ENCODE peak calls at places on chromosomes 12 and 14, in eight cellular contexts. One of them, this sample, is unnamed.

GRCh38 chr14:79379266-79379665 is 832.0 kb downstream of the DIO2 start:
- DNase-seq in right lobe of liver: no peak
- DNase-seq in fibroblast of lung: no peak
- DNase-seq in A673: no peak
- DNase-seq in HL-60: no peak
- DNase-seq in astrocyte of the cerebellum: no peak
- DNase-seq in endodermal cell: no peak
- DNase-seq in fibroblast of mammary gland: no peak
- DNase-seq in this sample: no peak

GRCh38 chr12:87596636-87597035 is 432.6 kb downstream of the C12orf50 start:
- DNase-seq in HL-60: no peak
- DNase-seq in A673: no peak
- DNase-seq in astrocyte of the cerebellum: no peak
- DNase-seq in right lobe of liver: no peak
- DNase-seq in endodermal cell: no peak
- DNase-seq in fibroblast of mammary gland: no peak
- DNase-seq in fibroblast of lung: peak
- DNase-seq in this sample: peak

GRCh38 chr12:69999561-69999960 is 174.5 kb downstream of the MYRFL start:
- DNase-seq in HL-60: no peak
- DNase-seq in fibroblast of lung: no peak
- DNase-seq in A673: no peak
- DNase-seq in astrocyte of the cerebellum: no peak
- DNase-seq in right lobe of liver: no peak
- DNase-seq in endodermal cell: no peak
- DNase-seq in fibroblast of mammary gland: no peak
- DNase-seq in this sample: no peak

GRCh38 chr12:116148844-116149243 is 128.6 kb downstream of the MED13L start:
- DNase-seq in HL-60: no peak
- DNase-seq in right lobe of liver: no peak
- DNase-seq in A673: no peak
- DNase-seq in endodermal cell: no peak
- DNase-seq in astrocyte of the cerebellum: no peak
- DNase-seq in fibroblast of lung: no peak
- DNase-seq in fibroblast of mammary gland: no peak
- DNase-seq in this sample: no peak

GRCh38 chr14:99677231-99677891 is 6.7 kb upstream of the CYP46A1 start:
- DNase-seq in fibroblast of lung: no peak
- DNase-seq in A673: no peak
- DNase-seq in endodermal cell: peak
- DNase-seq in astrocyte of the cerebellum: no peak
- DNase-seq in fibroblast of mammary gland: peak
- DNase-seq in HL-60: no peak
- DNase-seq in right lobe of liver: no peak
- DNase-seq in this sample: no peak

GRCh38 chr14:65588426-65589140 is 176.1 kb downstream of the FUT8 start:
- DNase-seq in A673: no peak
- DNase-seq in right lobe of liver: no peak
- DNase-seq in fibroblast of mammary gland: peak
- DNase-seq in astrocyte of the cerebellum: peak
- DNase-seq in endodermal cell: no peak
- DNase-seq in HL-60: no peak
- DNase-seq in fibroblast of lung: peak
- DNase-seq in this sample: peak

GRCh38 chr12:79424109-79424721 is 266.5 kb downstream of the PAWR start:
- DNase-seq in right lobe of liver: no peak
- DNase-seq in astrocyte of the cerebellum: peak
- DNase-seq in A673: no peak
- DNase-seq in endodermal cell: no peak
- DNase-seq in HL-60: no peak
- DNase-seq in fibroblast of mammary gland: peak
- DNase-seq in fibroblast of lung: peak
- DNase-seq in this sample: peak

GRCh38 chr12:117825827-117826226 is 143.0 kb downstream of the KSR2 start:
- DNase-seq in A673: no peak
- DNase-seq in endodermal cell: no peak
- DNase-seq in astrocyte of the cerebellum: no peak
- DNase-seq in right lobe of liver: no peak
- DNase-seq in fibroblast of lung: no peak
- DNase-seq in HL-60: no peak
- DNase-seq in fibroblast of mammary gland: no peak
- DNase-seq in this sample: no peak

GRCh38 chr12:104667139-104667538 is 210.4 kb downstream of the CHST11 start:
- DNase-seq in right lobe of liver: no peak
- DNase-seq in astrocyte of the cerebellum: no peak
- DNase-seq in fibroblast of lung: peak
- DNase-seq in endodermal cell: no peak
- DNase-seq in fibroblast of mammary gland: peak
- DNase-seq in HL-60: no peak
- DNase-seq in A673: no peak
- DNase-seq in this sample: peak

GRCh38 chr14:64807588-64807987 is 72.1 kb downstream of the SPTB start:
- DNase-seq in endodermal cell: no peak
- DNase-seq in fibroblast of lung: no peak
- DNase-seq in fibroblast of mammary gland: no peak
- DNase-seq in astrocyte of the cerebellum: no peak
- DNase-seq in right lobe of liver: no peak
- DNase-seq in A673: no peak
- DNase-seq in HL-60: no peak
- DNase-seq in this sample: no peak

GRCh38 chr14:102293784-102294183 is 11.2 kb downstream of the MOK start:
- DNase-seq in fibroblast of mammary gland: peak
- DNase-seq in fibroblast of lung: peak
- DNase-seq in HL-60: no peak
- DNase-seq in right lobe of liver: no peak
- DNase-seq in A673: no peak
- DNase-seq in endodermal cell: no peak
- DNase-seq in astrocyte of the cerebellum: peak
- DNase-seq in this sample: peak

GRCh38 chr14:90456551-90456950 is 59.7 kb downstream of the CALM1 start:
- DNase-seq in A673: no peak
- DNase-seq in fibroblast of lung: no peak
- DNase-seq in endodermal cell: no peak
- DNase-seq in right lobe of liver: no peak
- DNase-seq in HL-60: no peak
- DNase-seq in astrocyte of the cerebellum: no peak
- DNase-seq in fibroblast of mammary gland: no peak
- DNase-seq in this sample: no peak

GRCh38 chr12:109711596-109712461 is 1.8 kb upstream of the FAM222A start:
- DNase-seq in fibroblast of lung: no peak
- DNase-seq in A673: no peak
- DNase-seq in HL-60: no peak
- DNase-seq in astrocyte of the cerebellum: no peak
- DNase-seq in right lobe of liver: no peak
- DNase-seq in fibroblast of mammary gland: no peak
- DNase-seq in endodermal cell: peak
- DNase-seq in this sample: no peak

GRCh38 chr14:82811246-82811645 is 1277.6 kb upstream of the SEL1L start:
- DNase-seq in fibroblast of mammary gland: no peak
- DNase-seq in astrocyte of the cerebellum: no peak
- DNase-seq in right lobe of liver: no peak
- DNase-seq in fibroblast of lung: no peak
- DNase-seq in HL-60: no peak
- DNase-seq in endodermal cell: no peak
- DNase-seq in A673: no peak
- DNase-seq in this sample: no peak

GRCh38 chr12:100699209-100699608 is 95.4 kb upstream of the ANO4 start:
- DNase-seq in HL-60: peak
- DNase-seq in fibroblast of lung: no peak
- DNase-seq in endodermal cell: no peak
- DNase-seq in right lobe of liver: no peak
- DNase-seq in astrocyte of the cerebellum: no peak
- DNase-seq in A673: no peak
- DNase-seq in fibroblast of mammary gland: no peak
- DNase-seq in this sample: no peak

GRCh38 chr12:132376464-132376830 is 47.1 kb upstream of the GALNT9 start:
- DNase-seq in fibroblast of mammary gland: no peak
- DNase-seq in astrocyte of the cerebellum: no peak
- DNase-seq in HL-60: no peak
- DNase-seq in fibroblast of lung: no peak
- DNase-seq in endodermal cell: no peak
- DNase-seq in A673: no peak
- DNase-seq in right lobe of liver: no peak
- DNase-seq in this sample: no peak

GRCh38 chr14:100827751-100828447 is 2.0 kb downstream of the MEG3 start:
- DNase-seq in astrocyte of the cerebellum: peak
- DNase-seq in HL-60: no peak
- DNase-seq in fibroblast of mammary gland: peak
- DNase-seq in right lobe of liver: no peak
- DNase-seq in fibroblast of lung: peak
- DNase-seq in A673: no peak
- DNase-seq in endodermal cell: no peak
- DNase-seq in this sample: peak

GRCh38 chr12:46671102-46671501 is 154.7 kb downstream of the SLC38A4 start:
- DNase-seq in fibroblast of mammary gland: no peak
- DNase-seq in right lobe of liver: no peak
- DNase-seq in astrocyte of the cerebellum: no peak
- DNase-seq in HL-60: no peak
- DNase-seq in endodermal cell: no peak
- DNase-seq in A673: no peak
- DNase-seq in fibroblast of lung: no peak
- DNase-seq in this sample: no peak

GRCh38 chr14:65230287-65230728 is 128.0 kb upstream of the MAX start:
- DNase-seq in right lobe of liver: no peak
- DNase-seq in fibroblast of lung: no peak
- DNase-seq in endodermal cell: no peak
- DNase-seq in HL-60: no peak
- DNase-seq in fibroblast of mammary gland: peak
- DNase-seq in astrocyte of the cerebellum: no peak
- DNase-seq in A673: peak
- DNase-seq in this sample: no peak

GRCh38 chr14:102943979-102944378 is 21.5 kb downstream of the AMN start:
- DNase-seq in fibroblast of mammary gland: no peak
- DNase-seq in endodermal cell: no peak
- DNase-seq in HL-60: no peak
- DNase-seq in right lobe of liver: no peak
- DNase-seq in astrocyte of the cerebellum: no peak
- DNase-seq in fibroblast of lung: no peak
- DNase-seq in A673: no peak
- DNase-seq in this sample: no peak

GRCh38 chr14:50342211-50343080 is 30.3 kb downstream of the DMAC2L start:
- DNase-seq in right lobe of liver: peak
- DNase-seq in fibroblast of lung: peak
- DNase-seq in A673: peak
- DNase-seq in astrocyte of the cerebellum: peak
- DNase-seq in endodermal cell: peak
- DNase-seq in HL-60: no peak
- DNase-seq in fibroblast of mammary gland: peak
- DNase-seq in this sample: peak

GRCh38 chr14:90275820-90276219 is 19.5 kb downstream of the PSMC1 start:
- DNase-seq in right lobe of liver: peak
- DNase-seq in HL-60: no peak
- DNase-seq in endodermal cell: no peak
- DNase-seq in astrocyte of the cerebellum: peak
- DNase-seq in fibroblast of lung: no peak
- DNase-seq in fibroblast of mammary gland: peak
- DNase-seq in A673: no peak
- DNase-seq in this sample: peak

GRCh38 chr14:92973265-92973797 is 50.4 kb downstream of the CHGA start:
- DNase-seq in fibroblast of lung: peak
- DNase-seq in A673: peak
- DNase-seq in right lobe of liver: peak
- DNase-seq in HL-60: no peak
- DNase-seq in astrocyte of the cerebellum: no peak
- DNase-seq in endodermal cell: peak
- DNase-seq in fibroblast of mammary gland: peak
- DNase-seq in this sample: peak

GRCh38 chr12:66393890-66394289 is 91.6 kb downstream of the HELB start:
- DNase-seq in astrocyte of the cerebellum: no peak
- DNase-seq in fibroblast of mammary gland: no peak
- DNase-seq in fibroblast of lung: no peak
- DNase-seq in right lobe of liver: no peak
- DNase-seq in endodermal cell: no peak
- DNase-seq in HL-60: no peak
- DNase-seq in A673: no peak
- DNase-seq in this sample: no peak
- H3K4me3 ChIP-seq in astrocyte of the cerebellum: no peak
- H3K4me3 ChIP-seq in fibroblast of mammary gland: no peak
- H3K4me3 ChIP-seq in fibroblast of lung: no peak
- H3K4me3 ChIP-seq in right lobe of liver: no peak
- H3K4me3 ChIP-seq in endodermal cell: no peak
- H3K4me3 ChIP-seq in HL-60: no peak
- H3K4me3 ChIP-seq in A673: no peak
- H3K4me3 ChIP-seq in this sample: no peak

DNA sequence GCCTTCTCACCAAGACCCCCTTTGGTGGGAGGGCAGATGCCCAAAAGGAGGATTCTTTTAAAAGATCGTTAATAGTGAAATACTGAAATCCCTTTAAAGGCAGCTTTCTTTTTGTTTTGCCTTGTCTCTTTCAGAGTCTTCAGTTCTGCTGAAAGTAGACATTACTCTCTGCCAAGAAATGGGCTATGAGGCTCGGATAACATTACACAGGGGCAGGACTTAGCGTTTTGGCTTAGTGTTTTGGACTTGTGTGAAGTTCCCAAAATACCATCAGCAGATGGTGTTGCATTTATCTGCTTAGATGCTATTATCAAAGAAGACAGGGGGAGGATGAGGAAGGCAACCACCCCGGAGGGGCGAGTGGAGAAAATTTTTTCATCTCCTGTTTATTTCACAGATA is 88.3 kb upstream of the METAP2 start:
- DNase-seq in endodermal cell: no peak
- DNase-seq in astrocyte of the cerebellum: no peak
- DNase-seq in HL-60: no peak
- DNase-seq in right lobe of liver: no peak
- DNase-seq in A673: no peak
- DNase-seq in fibroblast of lung: peak
- DNase-seq in fibroblast of mammary gland: peak
- DNase-seq in this sample: peak
- H3K4me3 ChIP-seq in endodermal cell: no peak
- H3K4me3 ChIP-seq in astrocyte of the cerebellum: peak
- H3K4me3 ChIP-seq in HL-60: no peak
- H3K4me3 ChIP-seq in right lobe of liver: no peak
- H3K4me3 ChIP-seq in A673: no peak
- H3K4me3 ChIP-seq in fibroblast of lung: peak
- H3K4me3 ChIP-seq in fibroblast of mammary gland: peak
- H3K4me3 ChIP-seq in this sample: peak

DNA sequence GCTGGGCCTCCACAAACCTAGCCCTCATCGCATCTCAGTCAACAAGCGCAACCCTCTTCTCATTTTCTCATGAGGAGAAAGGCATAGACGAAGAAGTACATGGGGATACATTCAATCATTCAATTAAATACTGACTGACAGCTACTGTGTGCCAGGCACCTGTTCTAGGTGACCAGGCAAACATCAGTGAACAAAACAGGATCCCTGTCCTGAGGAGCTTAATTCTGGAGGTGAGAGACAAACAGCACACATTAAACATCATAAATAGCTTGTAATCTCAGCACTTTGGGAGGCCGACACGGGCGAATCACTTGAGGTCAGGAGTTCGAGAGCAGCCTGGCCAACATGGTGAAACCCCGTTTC is 362 bp upstream of the ACYP1 start:
- DNase-seq in fibroblast of mammary gland: no peak
- DNase-seq in HL-60: no peak
- DNase-seq in astrocyte of the cerebellum: no peak
- DNase-seq in right lobe of liver: no peak
- DNase-seq in endodermal cell: no peak
- DNase-seq in fibroblast of lung: no peak
- DNase-seq in A673: no peak
- DNase-seq in this sample: no peak
- H3K4me3 ChIP-seq in fibroblast of mammary gland: peak
- H3K4me3 ChIP-seq in HL-60: peak
- H3K4me3 ChIP-seq in astrocyte of the cerebellum: peak
- H3K4me3 ChIP-seq in right lobe of liver: peak
- H3K4me3 ChIP-seq in endodermal cell: peak
- H3K4me3 ChIP-seq in fibroblast of lung: peak
- H3K4me3 ChIP-seq in A673: peak
- H3K4me3 ChIP-seq in this sample: peak

GRCh38 chr12:32455607-32456063 is 56.3 kb downstream of the FGD4 start:
- DNase-seq in endodermal cell: peak
- DNase-seq in HL-60: peak
- DNase-seq in fibroblast of mammary gland: peak
- DNase-seq in A673: peak
- DNase-seq in fibroblast of lung: peak
- DNase-seq in right lobe of liver: no peak
- DNase-seq in astrocyte of the cerebellum: peak
- DNase-seq in this sample: peak
- H3K4me3 ChIP-seq in endodermal cell: no peak
- H3K4me3 ChIP-seq in HL-60: no peak
- H3K4me3 ChIP-seq in fibroblast of mammary gland: peak
- H3K4me3 ChIP-seq in A673: peak
- H3K4me3 ChIP-seq in fibroblast of lung: peak
- H3K4me3 ChIP-seq in right lobe of liver: no peak
- H3K4me3 ChIP-seq in astrocyte of the cerebellum: peak
- H3K4me3 ChIP-seq in this sample: peak

This sample was measured in choroid plexus epithelial cell.